ENCODE peak calls at places on chromosome 15, in ten cellular contexts. One of them, this sample, is unnamed.

GRCh38 chr15:88658972-88659931 is 20.4 kb downstream of the ISG20 start:
- DNase-seq in neural progenitor cell: no peak
- DNase-seq in fibroblast of lung: peak; percentile 57
- DNase-seq in H9: no peak
- DNase-seq in neuronal stem cell: no peak
- DNase-seq in GM23248: peak; percentile 88
- DNase-seq in mammary epithelial cell: peak; percentile 85
- DNase-seq in IMR-90: peak; percentile 73
- DNase-seq in mesendoderm: no peak
- DNase-seq in mesenchymal stem cell: no peak
- DNase-seq in this sample: no peak

GRCh38 chr15:101501703-101502373 is 12.3 kb upstream of the PCSK6 start:
- DNase-seq in mesenchymal stem cell: no peak
- DNase-seq in GM23248: peak; percentile 52
- DNase-seq in neuronal stem cell: peak; percentile 30
- DNase-seq in H9: peak; percentile 89
- DNase-seq in mesendoderm: peak; percentile 59
- DNase-seq in neural progenitor cell: peak; percentile 81
- DNase-seq in fibroblast of lung: no peak
- DNase-seq in IMR-90: no peak
- DNase-seq in mammary epithelial cell: no peak
- DNase-seq in this sample: peak; percentile 92

GRCh38 chr15:92653836-92654524 is 1.6 kb downstream of the FAM174B start:
- DNase-seq in neural progenitor cell: peak; percentile 49
- DNase-seq in mesendoderm: peak; percentile 67
- DNase-seq in neuronal stem cell: no peak
- DNase-seq in mesenchymal stem cell: peak; percentile 12
- DNase-seq in fibroblast of lung: no peak
- DNase-seq in mammary epithelial cell: no peak
- DNase-seq in H9: no peak
- DNase-seq in IMR-90: no peak
- DNase-seq in GM23248: no peak
- DNase-seq in this sample: peak; percentile 79

GRCh38 chr15:50182233-50183013 is 427 bp downstream of the SLC27A2 start:
- DNase-seq in neuronal stem cell: peak; percentile 27
- DNase-seq in fibroblast of lung: peak; percentile 24
- DNase-seq in mesenchymal stem cell: peak; percentile 38
- DNase-seq in IMR-90: peak; percentile 15
- DNase-seq in mammary epithelial cell: peak; percentile 47
- DNase-seq in neural progenitor cell: peak; percentile 61
- DNase-seq in H9: peak; percentile 51
- DNase-seq in mesendoderm: peak; percentile 34
- DNase-seq in GM23248: peak; percentile 47
- DNase-seq in this sample: peak; percentile 87

GRCh38 chr15:51580385-51580784 is 42.2 kb downstream of the DMXL2 start:
- DNase-seq in IMR-90: no peak
- DNase-seq in GM23248: no peak
- DNase-seq in fibroblast of lung: no peak
- DNase-seq in neural progenitor cell: peak; percentile 9
- DNase-seq in mesenchymal stem cell: no peak
- DNase-seq in H9: no peak
- DNase-seq in mammary epithelial cell: no peak
- DNase-seq in neuronal stem cell: no peak
- DNase-seq in mesendoderm: no peak
- DNase-seq in this sample: no peak

GRCh38 chr15:79973445-79974180 is 2.6 kb upstream of the BCL2A1 start:
- DNase-seq in mammary epithelial cell: no peak
- DNase-seq in mesenchymal stem cell: no peak
- DNase-seq in neuronal stem cell: no peak
- DNase-seq in fibroblast of lung: no peak
- DNase-seq in mesendoderm: no peak
- DNase-seq in H9: no peak
- DNase-seq in GM23248: no peak
- DNase-seq in IMR-90: no peak
- DNase-seq in neural progenitor cell: no peak
- DNase-seq in this sample: no peak

GRCh38 chr15:56249080-56249479 is 5.4 kb upstream of the RFX7 start:
- DNase-seq in neural progenitor cell: peak; percentile 76
- DNase-seq in mesendoderm: peak; percentile 87
- DNase-seq in IMR-90: peak; percentile 58
- DNase-seq in mammary epithelial cell: peak; percentile 49
- DNase-seq in GM23248: peak; percentile 75
- DNase-seq in neuronal stem cell: no peak
- DNase-seq in mesenchymal stem cell: peak; percentile 18
- DNase-seq in fibroblast of lung: peak; percentile 68
- DNase-seq in H9: peak; percentile 49
- DNase-seq in this sample: peak; percentile 59

GRCh38 chr15:49979705-49980382 is 139.2 kb downstream of the ATP8B4 start:
- DNase-seq in GM23248: no peak
- DNase-seq in neural progenitor cell: no peak
- DNase-seq in H9: no peak
- DNase-seq in mesendoderm: no peak
- DNase-seq in fibroblast of lung: no peak
- DNase-seq in mesenchymal stem cell: no peak
- DNase-seq in mammary epithelial cell: no peak
- DNase-seq in neuronal stem cell: no peak
- DNase-seq in IMR-90: peak; percentile 64
- DNase-seq in this sample: no peak

GRCh38 chr15:31556494-31557150 is 230.0 kb downstream of the KLF13 start:
- DNase-seq in mesendoderm: no peak
- DNase-seq in IMR-90: no peak
- DNase-seq in fibroblast of lung: no peak
- DNase-seq in neural progenitor cell: no peak
- DNase-seq in H9: no peak
- DNase-seq in neuronal stem cell: no peak
- DNase-seq in GM23248: no peak
- DNase-seq in mesenchymal stem cell: no peak
- DNase-seq in mammary epithelial cell: no peak
- DNase-seq in this sample: no peak

GRCh38 chr15:51299187-51300015 is 39.0 kb downstream of the CYP19A1 start:
- DNase-seq in mesenchymal stem cell: no peak
- DNase-seq in neural progenitor cell: no peak
- DNase-seq in GM23248: no peak
- DNase-seq in mammary epithelial cell: no peak
- DNase-seq in fibroblast of lung: no peak
- DNase-seq in mesendoderm: no peak
- DNase-seq in neuronal stem cell: no peak
- DNase-seq in H9: no peak
- DNase-seq in IMR-90: no peak
- DNase-seq in this sample: no peak

GRCh38 chr15:91257755-91258435 is 157.8 kb downstream of the SV2B start:
- DNase-seq in GM23248: no peak
- DNase-seq in neuronal stem cell: no peak
- DNase-seq in mesendoderm: no peak
- DNase-seq in neural progenitor cell: no peak
- DNase-seq in mesenchymal stem cell: no peak
- DNase-seq in H9: no peak
- DNase-seq in IMR-90: no peak
- DNase-seq in fibroblast of lung: no peak
- DNase-seq in mammary epithelial cell: no peak
- DNase-seq in this sample: no peak

GRCh38 chr15:93019971-93020370 is 69.0 kb downstream of the RGMA start:
- DNase-seq in fibroblast of lung: no peak
- DNase-seq in neuronal stem cell: no peak
- DNase-seq in mesenchymal stem cell: no peak
- DNase-seq in neural progenitor cell: no peak
- DNase-seq in mesendoderm: no peak
- DNase-seq in H9: no peak
- DNase-seq in GM23248: no peak
- DNase-seq in IMR-90: no peak
- DNase-seq in mammary epithelial cell: no peak
- DNase-seq in this sample: no peak

GRCh38 chr15:25019434-25019833 is 64.6 kb downstream of the SNRPN start:
- DNase-seq in mesenchymal stem cell: no peak
- DNase-seq in fibroblast of lung: no peak
- DNase-seq in H9: no peak
- DNase-seq in neural progenitor cell: no peak
- DNase-seq in mammary epithelial cell: no peak
- DNase-seq in IMR-90: no peak
- DNase-seq in neuronal stem cell: no peak
- DNase-seq in GM23248: no peak
- DNase-seq in mesendoderm: no peak
- DNase-seq in this sample: no peak

GRCh38 chr15:47367991-47368390 is 349.3 kb upstream of the SEMA6D start:
- DNase-seq in fibroblast of lung: no peak
- DNase-seq in neuronal stem cell: no peak
- DNase-seq in IMR-90: no peak
- DNase-seq in GM23248: no peak
- DNase-seq in mesendoderm: no peak
- DNase-seq in neural progenitor cell: no peak
- DNase-seq in mammary epithelial cell: no peak
- DNase-seq in mesenchymal stem cell: no peak
- DNase-seq in H9: no peak
- DNase-seq in this sample: no peak

GRCh38 chr15:86834115-86834863 is 754.6 kb downstream of the AGBL1 start:
- DNase-seq in IMR-90: no peak
- DNase-seq in mesenchymal stem cell: no peak
- DNase-seq in GM23248: no peak
- DNase-seq in mammary epithelial cell: no peak
- DNase-seq in fibroblast of lung: no peak
- DNase-seq in H9: no peak
- DNase-seq in neuronal stem cell: no peak
- DNase-seq in neural progenitor cell: no peak
- DNase-seq in mesendoderm: no peak
- DNase-seq in this sample: no peak

GRCh38 chr15:80620931-80621330 is 74.2 kb upstream of the ABHD17C start:
- DNase-seq in fibroblast of lung: no peak
- DNase-seq in IMR-90: no peak
- DNase-seq in neural progenitor cell: no peak
- DNase-seq in mesendoderm: no peak
- DNase-seq in GM23248: peak; percentile 8
- DNase-seq in mesenchymal stem cell: no peak
- DNase-seq in mammary epithelial cell: no peak
- DNase-seq in H9: no peak
- DNase-seq in neuronal stem cell: no peak
- DNase-seq in this sample: no peak

GRCh38 chr15:81373996-81374395 is at the start of gene TMC3:
- DNase-seq in neural progenitor cell: peak; percentile 83
- DNase-seq in fibroblast of lung: no peak
- DNase-seq in GM23248: peak; percentile 7
- DNase-seq in neuronal stem cell: peak; percentile 44
- DNase-seq in IMR-90: peak; percentile 3
- DNase-seq in H9: no peak
- DNase-seq in mesendoderm: no peak
- DNase-seq in mammary epithelial cell: no peak
- DNase-seq in mesenchymal stem cell: no peak
- DNase-seq in this sample: no peak

GRCh38 chr15:61159901-61160300 is 69.2 kb downstream of the RORA start:
- DNase-seq in neural progenitor cell: no peak
- DNase-seq in mesendoderm: no peak
- DNase-seq in neuronal stem cell: no peak
- DNase-seq in GM23248: no peak
- DNase-seq in fibroblast of lung: no peak
- DNase-seq in mesenchymal stem cell: no peak
- DNase-seq in IMR-90: no peak
- DNase-seq in H9: no peak
- DNase-seq in mammary epithelial cell: no peak
- DNase-seq in this sample: no peak

GRCh38 chr15:61155741-61156700 is 73.1 kb downstream of the RORA start:
- DNase-seq in H9: no peak
- DNase-seq in mesenchymal stem cell: peak; percentile 11
- DNase-seq in fibroblast of lung: peak; percentile 6
- DNase-seq in mesendoderm: peak; percentile 85
- DNase-seq in IMR-90: no peak
- DNase-seq in neural progenitor cell: no peak
- DNase-seq in mammary epithelial cell: peak; percentile 26
- DNase-seq in neuronal stem cell: no peak
- DNase-seq in GM23248: peak; percentile 77
- DNase-seq in this sample: peak; percentile 78

GRCh38 chr15:61157933-61158332 is 71.2 kb downstream of the RORA start:
- DNase-seq in mammary epithelial cell: no peak
- DNase-seq in IMR-90: no peak
- DNase-seq in neuronal stem cell: no peak
- DNase-seq in neural progenitor cell: no peak
- DNase-seq in GM23248: peak; percentile 39
- DNase-seq in mesendoderm: no peak
- DNase-seq in mesenchymal stem cell: no peak
- DNase-seq in fibroblast of lung: peak; percentile 60
- DNase-seq in H9: no peak
- DNase-seq in this sample: no peak
- H3K9ac ChIP-seq in mammary epithelial cell: no peak overlapping the region
- H3K9ac ChIP-seq in IMR-90: no peak overlapping the region
- H3K9ac ChIP-seq in neuronal stem cell: no peak overlapping the region
- H3K9ac ChIP-seq in neural progenitor cell: no peak overlapping the region
- H3K9ac ChIP-seq in GM23248: no peak overlapping the region
- H3K9ac ChIP-seq in mesendoderm: no peak overlapping the region
- H3K9ac ChIP-seq in mesenchymal stem cell: peak overlapping the region; percentile 5
- H3K9ac ChIP-seq in fibroblast of lung: no peak overlapping the region
- H3K9ac ChIP-seq in H9: no peak overlapping the region
- H3K9ac ChIP-seq in this sample: no peak overlapping the region

GRCh38 chr15:53527996-53528395 is 231.5 kb downstream of the WDR72 start:
- DNase-seq in GM23248: no peak
- DNase-seq in H9: no peak
- DNase-seq in neural progenitor cell: no peak
- DNase-seq in fibroblast of lung: no peak
- DNase-seq in mesenchymal stem cell: no peak
- DNase-seq in neuronal stem cell: no peak
- DNase-seq in IMR-90: no peak
- DNase-seq in mammary epithelial cell: no peak
- DNase-seq in mesendoderm: peak; percentile 3
- DNase-seq in this sample: no peak
- H3K9ac ChIP-seq in GM23248: no peak overlapping the region
- H3K9ac ChIP-seq in H9: no peak overlapping the region
- H3K9ac ChIP-seq in neural progenitor cell: no peak overlapping the region
- H3K9ac ChIP-seq in fibroblast of lung: no peak overlapping the region
- H3K9ac ChIP-seq in mesenchymal stem cell: no peak overlapping the region
- H3K9ac ChIP-seq in neuronal stem cell: no peak overlapping the region
- H3K9ac ChIP-seq in IMR-90: no peak overlapping the region
- H3K9ac ChIP-seq in mammary epithelial cell: no peak overlapping the region
- H3K9ac ChIP-seq in mesendoderm: no peak overlapping the region
- H3K9ac ChIP-seq in this sample: no peak overlapping the region

DNA sequence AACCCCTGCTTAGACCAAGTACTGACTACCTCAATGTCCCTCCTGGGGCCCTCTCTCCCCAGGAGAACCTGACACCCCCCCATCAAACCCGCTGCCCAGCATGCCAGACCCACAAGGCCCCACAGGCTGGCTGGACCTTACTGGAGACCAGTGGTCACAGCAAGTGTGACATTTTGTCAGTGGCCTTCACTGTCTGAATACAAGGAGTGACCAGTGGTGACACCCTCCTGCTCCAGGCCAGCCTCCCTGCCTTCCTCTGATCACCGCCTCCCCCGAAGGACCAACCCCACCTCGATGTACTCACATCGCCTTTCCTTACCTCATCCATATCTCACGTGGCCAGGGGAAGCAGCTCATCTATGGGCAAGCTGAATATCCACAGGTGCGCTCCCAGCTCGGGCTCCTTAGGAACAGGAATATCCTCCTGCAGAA is 62.1 kb upstream of the HERC1 start:
- DNase-seq in H9: no peak
- DNase-seq in fibroblast of lung: no peak
- DNase-seq in neural progenitor cell: no peak
- DNase-seq in GM23248: no peak
- DNase-seq in mammary epithelial cell: no peak
- DNase-seq in IMR-90: no peak
- DNase-seq in mesenchymal stem cell: no peak
- DNase-seq in mesendoderm: no peak
- DNase-seq in neuronal stem cell: no peak
- DNase-seq in this sample: no peak
- H3K9ac ChIP-seq in H9: no peak overlapping the region
- H3K9ac ChIP-seq in fibroblast of lung: no peak overlapping the region
- H3K9ac ChIP-seq in neural progenitor cell: no peak overlapping the region
- H3K9ac ChIP-seq in GM23248: no peak overlapping the region
- H3K9ac ChIP-seq in mammary epithelial cell: no peak overlapping the region
- H3K9ac ChIP-seq in IMR-90: no peak overlapping the region
- H3K9ac ChIP-seq in mesenchymal stem cell: no peak overlapping the region
- H3K9ac ChIP-seq in mesendoderm: no peak overlapping the region
- H3K9ac ChIP-seq in neuronal stem cell: no peak overlapping the region
- H3K9ac ChIP-seq in this sample: no peak overlapping the region

GRCh38 chr15:70825841-70826240 is 28.1 kb downstream of the LARP6 start:
- DNase-seq in mammary epithelial cell: no peak
- DNase-seq in neural progenitor cell: no peak
- DNase-seq in fibroblast of lung: no peak
- DNase-seq in neuronal stem cell: no peak
- DNase-seq in IMR-90: no peak
- DNase-seq in mesenchymal stem cell: no peak
- DNase-seq in H9: no peak
- DNase-seq in mesendoderm: no peak
- DNase-seq in GM23248: no peak
- DNase-seq in this sample: no peak
- H3K9ac ChIP-seq in mammary epithelial cell: no peak overlapping the region
- H3K9ac ChIP-seq in neural progenitor cell: no peak overlapping the region
- H3K9ac ChIP-seq in fibroblast of lung: no peak overlapping the region
- H3K9ac ChIP-seq in neuronal stem cell: no peak overlapping the region
- H3K9ac ChIP-seq in IMR-90: no peak overlapping the region
- H3K9ac ChIP-seq in mesenchymal stem cell: peak overlapping the region; percentile 71
- H3K9ac ChIP-seq in H9: no peak overlapping the region
- H3K9ac ChIP-seq in mesendoderm: no peak overlapping the region
- H3K9ac ChIP-seq in GM23248: peak overlapping the region; percentile 60
- H3K9ac ChIP-seq in this sample: no peak overlapping the region